ENCODE peak calls at places on chromosomes 13 and 19, in five cellular contexts. S is Right ventricle myocardium superior, Y is HS-27A, H is thoracic aorta, Q is glutamatergic neuron. X is an unnamed sample.

GRCh38 chr19:43623889-43624670 is 4.7 kb upstream of the ZNF428 start:
- DNase-seq in S (no peak), Y (no peak), H (no peak), Q (no peak), X (no peak)

GRCh38 chr13:95556981-95557380 is 4.5 kb downstream of the CLDN10 start:
- DNase-seq in Y (no peak), Q (no peak), S (no peak), H (no peak), X (no peak)

GRCh38 chr13:107764012-107764411 is 451.3 kb downstream of the LIG4 start:
- DNase-seq in Q (no peak), S (no peak), Y (no peak), H (no peak), X (no peak)

GRCh38 chr13:72651196-72651595 is 76.2 kb downstream of the MZT1 start:
- DNase-seq in Q (no peak), H (no peak), Y (no peak), S (no peak), X (no peak)

GRCh38 chr19:40232479-40232878 is 6.0 kb upstream of the CCNP start:
- DNase-seq in Y (no peak), S (no peak), H (no peak), Q (no peak), X (no peak)

GRCh38 chr13:94236132-94236531 is 243.3 kb downstream of the DCT start:
- DNase-seq in S (no peak), Y (no peak), Q (no peak), H (no peak), X (no peak)

GRCh38 chr19:40614595-40615411 is 13.6 kb downstream of the LTBP4 start:
- DNase-seq in H (no peak), S (peak; percentile 92), Y (peak; percentile 90), Q (peak; percentile 83), X (peak; percentile 67)

GRCh38 chr19:447816-448546 is 12.9 kb downstream of the SHC2 start:
- DNase-seq in Y (no peak), S (peak; percentile 52), Q (peak; percentile 16), H (no peak), X (no peak)

GRCh38 chr13:48400090-48400694 is 12.7 kb downstream of the LPAR6 start:
- DNase-seq in Y (no peak), S (no peak), Q (no peak), H (no peak), X (no peak)

GRCh38 chr13:111383591-111384440 is 63.4 kb downstream of the TEX29 start:
- DNase-seq in Y (no peak), S (no peak), H (no peak), Q (peak; percentile 10), X (no peak)

GRCh38 chr19:1811472-1811894 is 593 bp downstream of the ATP8B3 start:
- DNase-seq in H (peak; percentile 58), Y (no peak), S (peak; percentile 72), Q (peak; percentile 21), X (peak; percentile 19)

GRCh38 chr13:36736119-36736726 is 62.4 kb downstream of the SERTM1 start:
- DNase-seq in S (no peak), Y (no peak), Q (peak; percentile 47), H (no peak), X (no peak)

GRCh38 chr13:77596777-77597176 is 61.3 kb downstream of the SCEL start:
- DNase-seq in Q (no peak), H (no peak), S (no peak), Y (no peak), X (no peak)

GRCh38 chr13:45928843-45929242 is 77.3 kb upstream of the SIAH3 start:
- DNase-seq in S (no peak), H (no peak), Q (no peak), Y (no peak), X (no peak)

GRCh38 chr19:47376589-47377144 is 27.6 kb downstream of the DHX34 start:
- DNase-seq in H (no peak), S (no peak), Y (no peak), Q (no peak), X (no peak)

GRCh38 chr13:45615501-45616101 is at the start of gene ERICH6B:
- DNase-seq in H (no peak), Y (no peak), Q (peak; percentile 76), S (peak; percentile 48), X (no peak)

GRCh38 chr13:112172641-112173171 is 105.8 kb downstream of the SOX1 start:
- DNase-seq in H (no peak), S (no peak), Q (no peak), Y (no peak), X (no peak)

GRCh38 chr19:49058592-49058991 is 1.0 kb upstream of the CGB7 start:
- DNase-seq in H (no peak), S (no peak), Y (no peak), Q (no peak), X (peak; percentile 55)

X was measured in gastrocnemius medialis.